ENCODE peak calls at places on chromosomes 6 and 20, in four cellular contexts. G, W, P and B are unnamed samples.
A peak's percentile ranks its signal among the peaks of the same experiment; 100 is the strongest.

GRCh38 chr20:40838516-40838915 is 149.5 kb upstream of the MAFB start:
- DNase-seq in G (no peak), W (no peak), P (no peak), B (no peak)

GRCh38 chr20:57386762-57387161 is 4.4 kb upstream of the RBM38 start:
- DNase-seq in G (no peak), W (no peak), P (no peak), B (no peak)

GRCh38 chr20:34888468-34888867 is 12.1 kb downstream of the ACSS2 start:
- DNase-seq in G (no peak), W (no peak), P (no peak), B (no peak)

GRCh38 chr6:140736227-140736626 is 1361.8 kb upstream of the CITED2 start:
- DNase-seq in G (no peak), W (no peak), P (no peak), B (no peak)

GRCh38 chr6:163711615-163712568 is 297.4 kb downstream of the QKI start:
- DNase-seq in G (peak; percentile 45), W (peak; percentile 93), P (no peak), B (no peak)

GRCh38 chr6:79813854-79814477 is 133.4 kb downstream of the ELOVL4 start:
- DNase-seq in G (peak; percentile 65), W (peak; percentile 69), P (peak; percentile 25), B (peak; percentile 82)

GRCh38 chr6:155325700-155326516 is 11.6 kb upstream of the TFB1M start:
- DNase-seq in G (no peak), W (no peak), P (no peak), B (no peak)

GRCh38 chr6:165987483-165988305 is 180.0 kb downstream of the TBXT start:
- DNase-seq in G (peak; percentile 86), W (no peak), P (no peak), B (peak; percentile 69)

GRCh38 chr6:170584954-170585498 is 589 bp upstream of the PDCD2 start:
- DNase-seq in G (no peak), W (no peak), P (no peak), B (peak; percentile 18)

GRCh38 chr6:26743157-26743821 is 83.7 kb upstream of the ZNF322 start:
- DNase-seq in G (no peak), W (no peak), P (no peak), B (no peak)

GRCh38 chr6:164208371-164208770 is 793.9 kb downstream of the QKI start:
- DNase-seq in G (no peak), W (no peak), P (no peak), B (no peak)

GRCh38 chr20:53748821-53749402 is 155.3 kb upstream of the ZNF217 start:
- DNase-seq in G (no peak), W (no peak), P (no peak), B (no peak)

GRCh38 chr6:10411131-10411914 is 3.6 kb downstream of the TFAP2A start:
- DNase-seq in G (no peak), W (no peak), P (no peak), B (no peak)

GRCh38 chr6:15911753-15912504 is 217.0 kb upstream of the MYLIP start:
- DNase-seq in G (no peak), W (no peak), P (no peak), B (no peak)

GRCh38 chr6:33691456-33692077 is 19.9 kb downstream of the UQCC2 start:
- DNase-seq in G (no peak), W (no peak), P (no peak), B (no peak)

GRCh38 chr6:154578004-154578559 is 67.6 kb upstream of the CNKSR3 start:
- DNase-seq in G (no peak), W (no peak), P (no peak), B (no peak)

GRCh38 chr6:68876792-68877493 is 241.9 kb downstream of the ADGRB3 start:
- DNase-seq in G (no peak), W (no peak), P (no peak), B (no peak)

GRCh38 chr6:2970753-2971419 is 481 bp downstream of the SERPINB6 start:
- DNase-seq in G (peak; percentile 67), W (peak; percentile 55), P (no peak), B (peak; percentile 79)

GRCh38 chr6:66900081-66900770 is 1193.2 kb upstream of the EYS start:
- DNase-seq in G (no peak), W (no peak), P (no peak), B (no peak)

GRCh38 chr6:111105578-111105977 is 18.3 kb downstream of the SLC16A10 start:
- DNase-seq in G (peak; percentile 62), W (no peak), P (no peak), B (peak; percentile 78)

GRCh38 chr6:39029156-39030011 is 19.2 kb upstream of the GLP1R start:
- DNase-seq in G (no peak), W (no peak), P (no peak), B (peak; percentile 52)

GRCh38 chr6:141421378-141421777 is 711.3 kb upstream of the GJE1 start:
- DNase-seq in G (no peak), W (no peak), P (no peak), B (no peak)

GRCh38 chr6:128474481-128474880 is 45.9 kb downstream of the PTPRK start:
- DNase-seq in G (no peak), W (no peak), P (no peak), B (no peak)

GRCh38 chr20:1876975-1877603 is 18.1 kb upstream of the SIRPA start:
- DNase-seq in G (no peak), W (no peak), P (no peak), B (no peak)

GRCh38 chr6:40171343-40171742 is 237.1 kb upstream of the MOCS1 start:
- DNase-seq in G (no peak), W (no peak), P (no peak), B (no peak)

GRCh38 chr6:163243083-163243482 is 171.4 kb upstream of the QKI start:
- DNase-seq in G (no peak), W (no peak), P (no peak), B (no peak)

GRCh38 chr6:13038315-13039261 is 289.7 kb downstream of the TBC1D7 start:
- DNase-seq in G (no peak), W (no peak), P (no peak), B (no peak)

GRCh38 chr6:124924333-124924759 is 37.9 kb upstream of the RNF217 start:
- DNase-seq in G (no peak), W (no peak), P (no peak), B (no peak)

GRCh38 chr6:148317739-148318138 is 24.9 kb upstream of the SASH1 start:
- DNase-seq in G (no peak), W (no peak), P (no peak), B (no peak)

GRCh38 chr20:18686696-18687095 is 98.8 kb downstream of the DTD1 start:
- DNase-seq in G (no peak), W (no peak), P (no peak), B (no peak)

GRCh38 chr20:16069416-16070010 is 503.7 kb downstream of the KIF16B start:
- DNase-seq in G (no peak), W (no peak), P (no peak), B (no peak)

GRCh38 chr6:3393796-3394195 is 63.1 kb downstream of the SLC22A23 start:
- DNase-seq in G (no peak), W (no peak), P (no peak), B (peak; percentile 27)

GRCh38 chr20:36848078-36848660 is 27.8 kb upstream of the TLDC2 start:
- DNase-seq in G (peak; percentile 67), W (no peak), P (no peak), B (no peak)

GRCh38 chr6:42007753-42008528 is 42.4 kb upstream of the TAF8 start:
- DNase-seq in G (no peak), W (no peak), P (no peak), B (no peak)

GRCh38 chr6:22003219-22003779 is 293.5 kb downstream of the PRL start:
- DNase-seq in G (no peak), W (no peak), P (no peak), B (no peak)